ENCODE peak calls at places on chromosomes 16 and 17, in seven cellular contexts. L is NCI-H460; U is activated CD4-positive, alpha-beta T cell treated with anti-CD3 and anti-CD28 coated beads for 4 hours; I is NCI-H446 treated with DMSO at 0.1 percent for 48 hours; G is NCI-H2171; Z is stimulated activated CD8-positive, alpha-beta memory T cell treated with anti-CD3 and anti-CD28 coated beads, Interleukin-4, amount 100 ng/mL, for 1 hour; O is activated naive CD8-positive, alpha-beta T cell treated with anti-CD3 and anti-CD28 coated beads for 36 hours. S is an unnamed sample.

GRCh38 chr17:76271669-76272540 is 6.8 kb downstream of the UBALD2 start:
- DNase-seq in L (no peak), U (peak), I (no peak), G (no peak), Z (no peak), O (peak), S (peak)

GRCh38 chr17:82317394-82318168 is at the start of gene CD7:
- DNase-seq in L (no peak), U (peak), I (no peak), G (no peak), Z (no peak), O (peak), S (peak)

GRCh38 chr16:919658-920631 is 50.8 kb downstream of the LMF1 start:
- DNase-seq in L (no peak), U (no peak), I (no peak), G (no peak), Z (no peak), O (no peak), S (no peak)

GRCh38 chr17:35094902-35095301 is 24.8 kb downstream of the RAD51D start:
- DNase-seq in L (peak), U (no peak), I (no peak), G (no peak), Z (no peak), O (no peak), S (no peak)

GRCh38 chr16:56915311-56916105 is 16.4 kb upstream of the HERPUD1 start:
- DNase-seq in L (no peak), U (no peak), I (no peak), G (no peak), Z (no peak), O (no peak), S (no peak)

GRCh38 chr16:84295203-84295850 is 649 bp downstream of the WFDC1 start:
- DNase-seq in L (no peak), U (no peak), I (no peak), G (no peak), Z (no peak), O (no peak), S (no peak)

GRCh38 chr17:19290047-19290705 is 53.0 kb downstream of the EPN2 start:
- DNase-seq in L (no peak), U (no peak), I (no peak), G (no peak), Z (no peak), O (no peak), S (no peak)

GRCh38 chr17:3754458-3755334 is 31.0 kb downstream of the HASPIN start:
- DNase-seq in L (no peak), U (peak), I (no peak), G (peak), Z (no peak), O (peak), S (peak)

GRCh38 chr17:4854181-4854681 is 21.1 kb downstream of the MINK1 start:
- DNase-seq in L (no peak), U (no peak), I (no peak), G (peak), Z (no peak), O (no peak), S (no peak)

GRCh38 chr16:57609541-57610401 is 18.7 kb upstream of the ADGRG1 start:
- DNase-seq in L (no peak), U (peak), I (no peak), G (no peak), Z (no peak), O (peak), S (peak)

S was measured in activated CD8-positive, alpha-beta memory T cell treated with anti-CD3 and anti-CD28 coated beads, Interleukin-2, amount 50 U/mL, for 4 hours.